ENCODE peak calls at places on chromosomes 2 and 18, in eight cellular contexts. One of them, this sample, is unnamed.

GRCh38 chr2:29053223-29053622 is 21.1 kb downstream of the PCARE start:
- DNase-seq in cardiac muscle cell: no peak
- DNase-seq in MCF 10A: no peak
- DNase-seq in AG09309: no peak
- DNase-seq in AG04450: no peak
- DNase-seq in Peyer's patch: no peak
- DNase-seq in H9: peak; percentile 65
- DNase-seq in RWPE1: peak; percentile 62
- DNase-seq in this sample: peak; percentile 94

GRCh38 chr2:197077336-197077735 is 150.8 kb upstream of the PGAP1 start:
- DNase-seq in AG09309: no peak
- DNase-seq in Peyer's patch: no peak
- DNase-seq in cardiac muscle cell: no peak
- DNase-seq in MCF 10A: no peak
- DNase-seq in AG04450: no peak
- DNase-seq in H9: no peak
- DNase-seq in RWPE1: no peak
- DNase-seq in this sample: no peak

GRCh38 chr2:224221455-224221913 is 180.4 kb downstream of the FAM124B start:
- DNase-seq in H9: peak; percentile 52
- DNase-seq in MCF 10A: peak; percentile 93
- DNase-seq in RWPE1: peak; percentile 91
- DNase-seq in AG09309: peak; percentile 95
- DNase-seq in Peyer's patch: no peak
- DNase-seq in AG04450: peak; percentile 73
- DNase-seq in cardiac muscle cell: peak; percentile 94
- DNase-seq in this sample: no peak

GRCh38 chr18:9613550-9614400 is 584 bp downstream of the PPP4R1 start:
- DNase-seq in H9: peak; percentile 64
- DNase-seq in cardiac muscle cell: peak; percentile 63
- DNase-seq in AG09309: no peak
- DNase-seq in RWPE1: peak; percentile 39
- DNase-seq in AG04450: no peak
- DNase-seq in MCF 10A: peak; percentile 58
- DNase-seq in Peyer's patch: peak; percentile 81
- DNase-seq in this sample: peak; percentile 62

GRCh38 chr18:35835366-35835765 is 137.1 kb upstream of the RMP24 start:
- DNase-seq in AG09309: no peak
- DNase-seq in cardiac muscle cell: no peak
- DNase-seq in MCF 10A: no peak
- DNase-seq in RWPE1: no peak
- DNase-seq in H9: no peak
- DNase-seq in AG04450: no peak
- DNase-seq in Peyer's patch: no peak
- DNase-seq in this sample: no peak

GRCh38 chr2:86201951-86202692 is 2.9 kb downstream of the MRPL35 start:
- DNase-seq in RWPE1: no peak
- DNase-seq in AG09309: no peak
- DNase-seq in MCF 10A: no peak
- DNase-seq in Peyer's patch: no peak
- DNase-seq in cardiac muscle cell: peak; percentile 32
- DNase-seq in AG04450: no peak
- DNase-seq in H9: no peak
- DNase-seq in this sample: no peak

GRCh38 chr18:62784966-62785413 is 69.6 kb downstream of the PHLPP1 start:
- DNase-seq in RWPE1: no peak
- DNase-seq in Peyer's patch: no peak
- DNase-seq in AG09309: no peak
- DNase-seq in cardiac muscle cell: peak; percentile 64
- DNase-seq in H9: no peak
- DNase-seq in MCF 10A: no peak
- DNase-seq in AG04450: no peak
- DNase-seq in this sample: no peak

GRCh38 chr2:219207884-219208740 is 1.5 kb downstream of the ZFAND2B start:
- DNase-seq in cardiac muscle cell: peak; percentile 62
- DNase-seq in Peyer's patch: no peak
- DNase-seq in H9: peak; percentile 22
- DNase-seq in MCF 10A: peak; percentile 21
- DNase-seq in RWPE1: peak; percentile 36
- DNase-seq in AG09309: no peak
- DNase-seq in AG04450: no peak
- DNase-seq in this sample: no peak

GRCh38 chr18:48455555-48456478 is 46.6 kb upstream of the ZBTB7C start:
- DNase-seq in MCF 10A: peak; percentile 49
- DNase-seq in Peyer's patch: no peak
- DNase-seq in cardiac muscle cell: peak; percentile 96
- DNase-seq in H9: no peak
- DNase-seq in AG04450: peak; percentile 50
- DNase-seq in AG09309: peak; percentile 92
- DNase-seq in RWPE1: no peak
- DNase-seq in this sample: no peak

GRCh38 chr2:232350804-232351685 is 27.5 kb upstream of the ALPP start:
- DNase-seq in AG09309: no peak
- DNase-seq in AG04450: no peak
- DNase-seq in MCF 10A: no peak
- DNase-seq in Peyer's patch: peak; percentile 47
- DNase-seq in cardiac muscle cell: no peak
- DNase-seq in RWPE1: no peak
- DNase-seq in H9: no peak
- DNase-seq in this sample: no peak

GRCh38 chr2:237353207-237353606 is 60.8 kb downstream of the COL6A3 start:
- DNase-seq in AG09309: no peak
- DNase-seq in AG04450: no peak
- DNase-seq in Peyer's patch: no peak
- DNase-seq in MCF 10A: peak; percentile 26
- DNase-seq in RWPE1: no peak
- DNase-seq in H9: no peak
- DNase-seq in cardiac muscle cell: no peak
- DNase-seq in this sample: no peak

GRCh38 chr2:240600451-240600961 is 14.0 kb downstream of the CAPN10 start:
- DNase-seq in AG09309: no peak
- DNase-seq in MCF 10A: no peak
- DNase-seq in H9: no peak
- DNase-seq in AG04450: no peak
- DNase-seq in cardiac muscle cell: no peak
- DNase-seq in RWPE1: no peak
- DNase-seq in Peyer's patch: peak; percentile 37
- DNase-seq in this sample: peak; percentile 6

GRCh38 chr2:28129955-28130695 is 239.6 kb downstream of the BABAM2 start:
- DNase-seq in AG09309: no peak
- DNase-seq in cardiac muscle cell: peak; percentile 15
- DNase-seq in AG04450: no peak
- DNase-seq in H9: no peak
- DNase-seq in Peyer's patch: no peak
- DNase-seq in MCF 10A: no peak
- DNase-seq in RWPE1: no peak
- DNase-seq in this sample: no peak

GRCh38 chr2:148922776-148923175 is 47.7 kb downstream of the KIF5C start:
- DNase-seq in RWPE1: peak; percentile 12
- DNase-seq in AG04450: no peak
- DNase-seq in MCF 10A: peak; percentile 62
- DNase-seq in H9: no peak
- DNase-seq in AG09309: no peak
- DNase-seq in cardiac muscle cell: no peak
- DNase-seq in Peyer's patch: no peak
- DNase-seq in this sample: no peak

GRCh38 chr2:191049728-191050639 is 36.0 kb upstream of the STAT1 start:
- DNase-seq in RWPE1: no peak
- DNase-seq in cardiac muscle cell: peak; percentile 66
- DNase-seq in H9: no peak
- DNase-seq in Peyer's patch: no peak
- DNase-seq in AG09309: peak; percentile 83
- DNase-seq in MCF 10A: peak; percentile 64
- DNase-seq in AG04450: peak; percentile 51
- DNase-seq in this sample: no peak

GRCh38 chr18:49911414-49911813 is 98.1 kb upstream of the ACAA2 start:
- DNase-seq in Peyer's patch: no peak
- DNase-seq in cardiac muscle cell: no peak
- DNase-seq in RWPE1: no peak
- DNase-seq in H9: no peak
- DNase-seq in AG09309: no peak
- DNase-seq in MCF 10A: no peak
- DNase-seq in AG04450: no peak
- DNase-seq in this sample: peak; percentile 35

GRCh38 chr2:227719637-227720036 is 1.8 kb upstream of the SLC19A3 start:
- DNase-seq in Peyer's patch: no peak
- DNase-seq in cardiac muscle cell: peak; percentile 23
- DNase-seq in RWPE1: no peak
- DNase-seq in MCF 10A: peak; percentile 48
- DNase-seq in AG04450: no peak
- DNase-seq in H9: no peak
- DNase-seq in AG09309: no peak
- DNase-seq in this sample: no peak

GRCh38 chr2:227716501-227716900 is 1.3 kb downstream of the SLC19A3 start:
- DNase-seq in cardiac muscle cell: no peak
- DNase-seq in RWPE1: no peak
- DNase-seq in H9: no peak
- DNase-seq in AG09309: no peak
- DNase-seq in AG04450: no peak
- DNase-seq in MCF 10A: no peak
- DNase-seq in Peyer's patch: no peak
- DNase-seq in this sample: no peak

GRCh38 chr2:227720680-227721079 is 2.9 kb upstream of the SLC19A3 start:
- DNase-seq in cardiac muscle cell: peak; percentile 12
- DNase-seq in AG09309: no peak
- DNase-seq in Peyer's patch: no peak
- DNase-seq in AG04450: no peak
- DNase-seq in H9: no peak
- DNase-seq in RWPE1: no peak
- DNase-seq in MCF 10A: peak; percentile 41
- DNase-seq in this sample: no peak

DNA sequence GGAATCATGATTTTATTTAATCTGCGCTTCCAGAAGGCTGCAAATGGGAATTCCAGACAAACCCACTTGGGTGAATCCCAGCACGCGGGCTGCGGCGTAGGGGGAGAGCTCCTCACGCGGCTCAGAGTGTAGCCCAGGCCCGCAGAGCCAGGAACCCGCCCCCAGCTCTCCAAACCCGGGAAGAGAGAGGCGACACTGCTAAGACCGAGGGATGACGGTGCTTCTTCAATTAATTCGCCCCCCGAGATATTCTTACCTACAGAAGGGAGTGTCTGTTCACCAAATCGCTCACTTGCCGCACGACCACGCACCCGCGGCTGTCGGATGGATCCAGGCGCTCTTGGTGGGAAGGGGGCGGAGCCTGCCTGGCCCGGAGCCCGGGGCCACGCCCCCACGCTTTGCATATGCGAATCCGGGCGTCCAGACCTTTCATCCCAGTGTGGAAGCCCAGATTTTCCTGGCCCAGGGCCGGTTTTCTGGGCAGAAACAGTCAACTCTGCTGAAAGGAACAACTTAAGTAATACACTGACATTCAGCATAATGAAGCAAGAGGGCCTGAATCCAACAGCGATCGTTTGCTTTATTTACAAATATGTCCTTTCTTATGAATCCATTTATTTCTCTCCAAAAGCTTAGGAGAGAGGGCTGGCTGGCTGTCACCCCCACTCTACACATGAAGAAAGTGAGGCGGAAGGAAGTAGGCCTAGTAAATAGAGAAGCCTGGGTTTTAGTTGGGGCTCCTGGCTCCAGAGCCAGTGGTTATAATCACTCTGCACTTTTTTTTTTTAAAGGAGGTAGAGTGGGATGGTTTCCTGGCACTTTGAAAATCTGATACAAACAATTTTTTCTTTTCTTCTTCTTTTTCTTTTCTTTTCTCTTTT is at the start of gene SLC19A3:
- DNase-seq in H9: peak; percentile 92
- DNase-seq in cardiac muscle cell: peak; percentile 98
- DNase-seq in MCF 10A: peak; percentile 45
- DNase-seq in RWPE1: peak; percentile 68
- DNase-seq in AG09309: peak; percentile 32
- DNase-seq in Peyer's patch: peak; percentile 92
- DNase-seq in AG04450: peak; percentile 27
- DNase-seq in this sample: peak; percentile 29
- TF ChIP-seq CTCF in H9: no peak
- TF ChIP-seq CTCF in cardiac muscle cell: peak; percentile 4
- TF ChIP-seq CTCF in MCF 10A: no peak
- TF ChIP-seq CTCF in RWPE1: no peak
- TF ChIP-seq CTCF in AG09309: no peak
- TF ChIP-seq CTCF in Peyer's patch: no peak
- TF ChIP-seq CTCF in AG04450: no peak
- TF ChIP-seq CTCF in this sample: no peak

DNA sequence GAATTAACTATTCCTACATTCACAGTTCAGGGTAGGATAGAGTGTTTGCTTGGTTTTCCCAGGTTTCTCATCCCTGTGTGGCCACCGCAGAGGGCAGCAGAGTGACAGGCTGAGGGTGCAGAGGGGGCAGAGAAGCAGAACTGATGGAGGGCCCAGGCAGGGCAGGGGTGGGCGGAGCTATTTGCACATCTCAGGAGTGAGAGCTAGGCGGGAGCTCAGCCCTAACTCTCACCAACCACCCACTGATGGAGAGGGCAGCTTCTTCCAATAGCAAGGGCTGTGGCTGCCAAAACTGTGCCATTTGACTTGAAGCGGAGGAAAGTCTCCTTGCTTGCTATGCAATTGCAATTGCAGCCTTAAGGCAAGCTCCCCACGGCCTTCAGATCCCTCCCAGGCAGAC is 12.0 kb upstream of the DARS1 start:
- DNase-seq in RWPE1: no peak
- DNase-seq in cardiac muscle cell: no peak
- DNase-seq in AG04450: no peak
- DNase-seq in H9: peak; percentile 91
- DNase-seq in Peyer's patch: no peak
- DNase-seq in MCF 10A: no peak
- DNase-seq in AG09309: no peak
- DNase-seq in this sample: peak; percentile 76
- TF ChIP-seq CTCF in RWPE1: no peak
- TF ChIP-seq CTCF in cardiac muscle cell: no peak
- TF ChIP-seq CTCF in AG04450: no peak
- TF ChIP-seq CTCF in H9: peak; percentile 73
- TF ChIP-seq CTCF in Peyer's patch: no peak
- TF ChIP-seq CTCF in MCF 10A: no peak
- TF ChIP-seq CTCF in AG09309: no peak
- TF ChIP-seq CTCF in this sample: peak; percentile 47

DNA sequence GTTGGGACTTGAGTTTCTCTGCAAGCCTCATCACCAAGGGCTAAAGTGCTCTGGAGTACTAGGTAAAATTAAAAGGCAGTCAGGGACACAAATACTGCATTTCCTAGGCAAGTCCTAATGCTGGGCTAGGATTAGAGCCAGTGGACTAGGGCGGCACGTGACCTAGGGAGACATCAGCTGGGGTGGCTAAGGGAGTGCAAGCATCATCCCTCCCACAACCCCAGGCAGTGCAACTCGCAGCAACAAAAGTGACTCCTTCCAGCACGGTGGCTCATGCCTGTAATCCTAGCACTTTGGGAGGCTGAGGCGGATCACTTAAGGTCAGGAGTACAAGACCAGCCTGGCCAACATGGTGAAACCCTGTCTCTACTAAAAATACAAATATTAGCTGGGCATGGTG is 30.7 kb upstream of the UPP2 start:
- DNase-seq in cardiac muscle cell: no peak
- DNase-seq in AG04450: no peak
- DNase-seq in AG09309: no peak
- DNase-seq in Peyer's patch: no peak
- DNase-seq in MCF 10A: no peak
- DNase-seq in RWPE1: no peak
- DNase-seq in H9: no peak
- DNase-seq in this sample: no peak
- TF ChIP-seq CTCF in cardiac muscle cell: no peak
- TF ChIP-seq CTCF in AG04450: no peak
- TF ChIP-seq CTCF in AG09309: no peak
- TF ChIP-seq CTCF in Peyer's patch: no peak
- TF ChIP-seq CTCF in MCF 10A: no peak
- TF ChIP-seq CTCF in RWPE1: no peak
- TF ChIP-seq CTCF in H9: no peak
- TF ChIP-seq CTCF in this sample: no peak

GRCh38 chr2:106147159-106147558 is 46.9 kb downstream of the UXS1 start:
- DNase-seq in Peyer's patch: no peak
- DNase-seq in MCF 10A: no peak
- DNase-seq in RWPE1: no peak
- DNase-seq in AG04450: peak; percentile 7
- DNase-seq in cardiac muscle cell: peak; percentile 42
- DNase-seq in H9: no peak
- DNase-seq in AG09309: peak; percentile 41
- DNase-seq in this sample: no peak
- TF ChIP-seq CTCF in Peyer's patch: no peak
- TF ChIP-seq CTCF in MCF 10A: no peak
- TF ChIP-seq CTCF in RWPE1: no peak
- TF ChIP-seq CTCF in AG04450: no peak
- TF ChIP-seq CTCF in cardiac muscle cell: no peak
- TF ChIP-seq CTCF in H9: no peak
- TF ChIP-seq CTCF in AG09309: no peak
- TF ChIP-seq CTCF in this sample: no peak